ENCODE peak calls at places on chromosomes 16 and 17, in nine cellular contexts. T is tibial artery, F is BJ, A is upper lobe of right lung, X is endothelial cell of umbilical vein, D is cardiac muscle cell, V is left ventricle myocardium inferior, W is IMR-90, C is PC-3. Q is an unnamed sample. For H3K36me3, the result is how much of the 10 kb centered on the place peaks cover.

GRCh38 chr16:5838071-5838470 is 740.5 kb upstream of the EEF2KMT start:
- DNase-seq in T (no peak), F (no peak), A (no peak), X (no peak), D (no peak), V (no peak), W (no peak), C (no peak), Q (no peak)

GRCh38 chr17:19404264-19404663 is 6.8 kb upstream of the RNF112 start:
- DNase-seq in T (no peak), F (no peak), A (no peak), X (no peak), D (no peak), V (no peak), W (no peak), C (no peak), Q (no peak)

GRCh38 chr17:19763416-19763815 is 15.3 kb upstream of the ALDH3A1 start:
- DNase-seq in T (no peak), F (no peak), A (no peak), X (no peak), D (no peak), V (no peak), W (no peak), C (no peak), Q (no peak)

GRCh38 chr17:46929413-46929812 is 6.5 kb downstream of the GOSR2 start:
- DNase-seq in T (no peak), F (peak), A (no peak), X (peak), D (no peak), V (no peak), W (peak), C (peak), Q (no peak)

GRCh38 chr16:31253642-31254045 is 6.1 kb upstream of the ITGAM start:
- DNase-seq in T (peak), F (no peak), A (no peak), X (no peak), D (peak), V (peak), W (no peak), C (no peak), Q (peak)

GRCh38 chr16:87704754-87705353 is 60.9 kb downstream of the KLHDC4 start:
- DNase-seq in T (no peak), F (no peak), A (no peak), X (no peak), D (no peak), V (no peak), W (no peak), C (no peak), Q (no peak)

GRCh38 chr17:2711608-2712299 is at the start of gene CLUH:
- DNase-seq in T (peak), F (peak), A (peak), X (peak), D (peak), V (peak), W (peak), C (peak), Q (peak)

GRCh38 chr16:29028457-29029167 is 43.8 kb downstream of the LAT start:
- DNase-seq in T (no peak), F (no peak), A (peak), X (no peak), D (no peak), V (no peak), W (no peak), C (no peak), Q (no peak)

GRCh38 chr16:9103546-9103945 is 12.1 kb downstream of the HAPSTR1 start:
- DNase-seq in T (no peak), F (no peak), A (no peak), X (no peak), D (no peak), V (no peak), W (no peak), C (no peak), Q (no peak)

GRCh38 chr16:9102943-9103342 is 11.5 kb downstream of the HAPSTR1 start:
- DNase-seq in T (no peak), F (no peak), A (no peak), X (no peak), D (no peak), V (no peak), W (no peak), C (no peak), Q (no peak)

GRCh38 chr16:9105189-9105588 is 13.7 kb downstream of the HAPSTR1 start:
- DNase-seq in T (no peak), F (no peak), A (no peak), X (no peak), D (no peak), V (no peak), W (no peak), C (no peak), Q (no peak)

GRCh38 chr16:9109255-9109654 is 17.8 kb downstream of the HAPSTR1 start:
- DNase-seq in T (no peak), F (no peak), A (no peak), X (no peak), D (no peak), V (no peak), W (no peak), C (no peak), Q (no peak)

GRCh38 chr16:9107025-9107970 is 15.9 kb downstream of the HAPSTR1 start:
- DNase-seq in T (no peak), F (no peak), A (no peak), X (no peak), D (no peak), V (no peak), W (peak), C (no peak), Q (no peak)
- H3K36me3 ChIP-seq in T (under half), F (under half), A (half or more), X (half or more), D (half or more), V (half or more), W (under half), C (half or more), Q (half or more)

DNA sequence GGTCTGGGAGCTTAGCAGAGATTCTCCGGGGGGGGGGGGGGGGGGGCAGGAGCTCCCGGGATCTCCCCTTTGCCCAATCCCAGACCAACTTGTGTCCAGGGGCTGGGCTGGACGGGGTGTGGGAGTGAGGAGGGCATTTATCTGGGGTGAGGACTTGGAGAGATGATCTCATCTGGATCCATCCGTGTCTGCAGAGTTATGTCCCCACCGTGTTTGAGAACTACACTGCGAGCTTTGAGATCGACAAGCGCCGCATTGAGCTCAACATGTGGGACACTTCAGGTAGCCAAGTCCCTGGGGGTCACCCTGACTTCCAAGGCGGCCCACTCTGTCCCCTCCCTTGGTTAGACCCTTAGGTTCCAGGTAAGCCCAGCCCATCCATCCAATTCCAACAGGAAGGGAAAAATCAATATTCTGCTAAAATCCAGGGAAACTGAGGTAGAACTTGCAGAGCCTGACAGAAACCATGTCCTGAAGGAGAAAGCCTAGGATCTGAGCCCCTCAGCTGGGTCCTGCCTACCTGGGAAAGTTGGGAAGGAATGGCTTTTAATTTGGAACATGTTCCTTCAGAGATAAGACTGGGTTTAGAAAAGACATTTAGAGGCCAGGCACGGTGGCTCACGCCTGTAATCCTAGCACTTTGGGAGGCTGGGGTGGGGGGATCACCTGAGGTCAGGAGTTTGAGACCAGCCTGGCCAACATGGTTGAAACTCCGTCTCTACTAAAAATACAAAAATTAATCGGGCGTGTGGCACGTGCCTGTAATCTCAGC is 921 bp downstream of the RND2 start:
- DNase-seq in T (no peak), F (no peak), A (no peak), X (no peak), D (no peak), V (no peak), W (no peak), C (no peak), Q (no peak)
- H3K4me3 ChIP-seq in T (no peak), F (no peak), A (no peak), X (no peak), D (peak), V (peak), W (no peak), C (no peak), Q (no peak)

GRCh38 chr17:30495586-30495985 is 18.4 kb downstream of the GOSR1 start:
- DNase-seq in T (no peak), F (no peak), A (no peak), X (peak), D (no peak), V (no peak), W (no peak), C (no peak), Q (no peak)

GRCh38 chr17:30493802-30494201 is 16.6 kb downstream of the GOSR1 start:
- DNase-seq in T (no peak), F (no peak), A (no peak), X (no peak), D (no peak), V (no peak), W (no peak), C (no peak), Q (no peak)
- H3K36me3 ChIP-seq in T (half or more), F (under half), A (half or more), X (under half), D (half or more), V (half or more), W (under half), C (under half), Q (half or more)

GRCh38 chr17:68601565-68602266 is 549 bp upstream of the FAM20A start:
- DNase-seq in T (no peak), F (no peak), A (no peak), X (no peak), D (no peak), V (no peak), W (no peak), C (no peak), Q (no peak)
- H3K4me3 ChIP-seq in T (peak), F (peak), A (peak), X (no peak), D (peak), V (peak), W (no peak), C (peak), Q (peak)

GRCh38 chr16:85800321-85800669 is 800 bp downstream of the COX4I1 start:
- DNase-seq in T (no peak), F (no peak), A (no peak), X (no peak), D (peak), V (no peak), W (no peak), C (no peak), Q (no peak)
- H3K36me3 ChIP-seq in T (under half), F (under half), A (half or more), X (under half), D (under half), V (half or more), W (under half), C (under half), Q (under half)

DNA sequence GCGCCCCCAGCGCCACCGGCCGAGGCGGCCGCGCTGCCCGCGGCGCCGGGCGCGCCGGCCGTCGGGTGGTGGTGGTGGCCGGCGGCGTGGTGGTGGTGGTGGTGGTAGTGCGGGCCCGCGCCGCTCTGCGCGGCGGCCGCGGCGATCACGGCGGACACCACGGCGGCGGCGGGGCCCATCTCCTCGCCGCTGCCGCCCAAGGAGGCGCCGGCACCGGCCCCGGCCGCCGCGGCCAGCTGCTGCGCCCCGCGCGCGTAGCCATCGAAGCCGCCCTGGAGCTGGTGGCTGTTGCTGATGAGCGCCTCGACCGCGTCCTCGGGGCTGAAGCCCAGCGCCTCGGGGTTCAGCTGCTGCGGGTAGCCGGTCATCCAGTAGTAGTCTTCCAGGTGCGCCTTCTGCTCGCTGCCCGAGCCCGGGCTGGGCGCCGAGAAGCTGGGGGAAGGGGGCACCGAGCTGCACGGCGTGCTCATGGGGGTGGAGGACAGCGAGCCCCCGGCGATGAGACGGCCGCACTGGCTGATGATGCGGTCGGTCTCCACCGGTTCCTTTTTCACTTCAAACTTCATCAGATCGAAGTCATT is 1.2 kb downstream of the MAF start:
- DNase-seq in T (no peak), F (no peak), A (peak), X (peak), D (peak), V (peak), W (no peak), C (no peak), Q (peak)
- H3K4me3 ChIP-seq in T (peak), F (peak), A (peak), X (no peak), D (peak), V (peak), W (peak), C (no peak), Q (peak)

Q was measured in heart right ventricle.